ENCODE peak calls at places on chromosomes 2 and 18, in four cellular contexts. One of them, this sample, is unnamed.

GRCh38 chr2:229090231-229090630 is 180.9 kb downstream of the PID1 start:
- DNase-seq in tibial nerve: no peak
- DNase-seq in WTC11: no peak
- DNase-seq in fibroblast of the aortic adventitia: no peak
- DNase-seq in this sample: no peak

GRCh38 chr2:191303349-191304005 is 58.3 kb downstream of the MYO1B start:
- DNase-seq in tibial nerve: no peak
- DNase-seq in WTC11: no peak
- DNase-seq in fibroblast of the aortic adventitia: no peak
- DNase-seq in this sample: no peak

GRCh38 chr2:71004356-71004755 is 9.7 kb upstream of the TEX261 start:
- DNase-seq in tibial nerve: no peak
- DNase-seq in WTC11: no peak
- DNase-seq in fibroblast of the aortic adventitia: no peak
- DNase-seq in this sample: no peak

GRCh38 chr2:119366161-119366648 is 429 bp downstream of the C2orf76 start:
- DNase-seq in tibial nerve: no peak
- DNase-seq in WTC11: no peak
- DNase-seq in fibroblast of the aortic adventitia: peak
- DNase-seq in this sample: no peak

GRCh38 chr18:72360628-72361027 is 183.5 kb downstream of the CBLN2 start:
- DNase-seq in tibial nerve: no peak
- DNase-seq in WTC11: no peak
- DNase-seq in fibroblast of the aortic adventitia: no peak
- DNase-seq in this sample: no peak

GRCh38 chr2:137202310-137202709 is 437.0 kb downstream of the THSD7B start:
- DNase-seq in tibial nerve: no peak
- DNase-seq in WTC11: no peak
- DNase-seq in fibroblast of the aortic adventitia: no peak
- DNase-seq in this sample: no peak

GRCh38 chr18:77106331-77106730 is 26.3 kb downstream of the MBP start:
- DNase-seq in tibial nerve: no peak
- DNase-seq in WTC11: no peak
- DNase-seq in fibroblast of the aortic adventitia: no peak
- DNase-seq in this sample: no peak

GRCh38 chr2:105691942-105692341 is 52.8 kb upstream of the NCK2 start:
- DNase-seq in tibial nerve: no peak
- DNase-seq in WTC11: no peak
- DNase-seq in fibroblast of the aortic adventitia: no peak
- DNase-seq in this sample: no peak

GRCh38 chr18:79402977-79403722 is 7.4 kb downstream of the NFATC1 start:
- DNase-seq in tibial nerve: peak
- DNase-seq in WTC11: no peak
- DNase-seq in fibroblast of the aortic adventitia: peak
- DNase-seq in this sample: peak

GRCh38 chr2:26579025-26579722 is 62.0 kb downstream of the CIB4 start:
- DNase-seq in tibial nerve: no peak
- DNase-seq in WTC11: no peak
- DNase-seq in fibroblast of the aortic adventitia: no peak
- DNase-seq in this sample: no peak

GRCh38 chr2:196171248-196171871 is at the start of gene STK17B:
- DNase-seq in tibial nerve: peak
- DNase-seq in WTC11: peak
- DNase-seq in fibroblast of the aortic adventitia: peak
- DNase-seq in this sample: peak
- TF ChIP-seq CTCF in tibial nerve: no peak
- TF ChIP-seq CTCF in WTC11: no peak
- TF ChIP-seq CTCF in fibroblast of the aortic adventitia: peak
- TF ChIP-seq CTCF in this sample: no peak

DNA sequence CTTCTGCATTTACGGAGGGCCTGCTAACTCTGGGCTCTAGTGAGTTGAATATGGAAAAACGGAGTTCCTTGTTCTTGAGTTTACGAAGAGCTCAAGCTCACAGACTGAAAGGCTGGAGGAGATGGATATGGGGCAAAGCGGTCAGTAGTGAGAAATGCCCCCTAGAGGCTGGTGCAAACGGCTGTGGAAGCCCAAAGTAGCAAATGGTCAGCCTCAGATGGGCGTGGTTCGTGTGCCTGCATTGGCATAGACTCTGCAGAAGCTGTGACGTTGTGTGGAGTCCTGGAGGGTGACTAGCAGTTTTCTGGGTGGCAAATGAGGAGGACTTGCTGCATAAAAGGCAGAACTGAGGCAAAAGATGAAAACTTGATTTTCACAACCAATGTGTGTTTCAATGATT is 93.6 kb upstream of the TWIST2 start:
- DNase-seq in tibial nerve: no peak
- DNase-seq in WTC11: peak
- DNase-seq in fibroblast of the aortic adventitia: no peak
- DNase-seq in this sample: no peak
- TF ChIP-seq CTCF in tibial nerve: no peak
- TF ChIP-seq CTCF in WTC11: no peak
- TF ChIP-seq CTCF in fibroblast of the aortic adventitia: peak
- TF ChIP-seq CTCF in this sample: no peak

DNA sequence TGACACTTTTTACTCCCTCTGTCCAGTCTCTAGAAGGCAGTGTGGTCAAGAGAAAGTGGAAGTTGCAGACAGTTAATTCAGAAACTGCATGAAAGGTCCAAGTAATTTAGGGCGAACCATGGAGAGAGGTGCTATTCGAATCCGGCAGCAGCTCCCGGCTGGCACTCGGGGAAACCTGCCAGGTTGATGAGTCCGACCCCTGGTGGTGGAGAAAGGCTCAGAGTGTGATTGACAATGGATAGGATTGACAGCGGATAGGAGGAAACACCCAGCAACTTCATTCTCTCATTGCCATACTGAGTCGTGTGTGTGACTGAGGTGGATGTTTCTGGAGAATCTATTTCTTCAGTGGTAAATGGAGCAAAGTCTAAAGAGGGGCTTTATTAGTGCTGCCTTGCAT is 101.7 kb downstream of the DCDC2C start:
- DNase-seq in tibial nerve: no peak
- DNase-seq in WTC11: no peak
- DNase-seq in fibroblast of the aortic adventitia: no peak
- DNase-seq in this sample: peak
- TF ChIP-seq CTCF in tibial nerve: no peak
- TF ChIP-seq CTCF in WTC11: no peak
- TF ChIP-seq CTCF in fibroblast of the aortic adventitia: no peak
- TF ChIP-seq CTCF in this sample: peak

GRCh38 chr18:383135-383534 is 115.3 kb upstream of the THOC1 start:
- DNase-seq in tibial nerve: no peak
- DNase-seq in WTC11: no peak
- DNase-seq in fibroblast of the aortic adventitia: no peak
- DNase-seq in this sample: no peak

GRCh38 chr18:388198-388597 is 112.3 kb downstream of the COLEC12 start:
- DNase-seq in tibial nerve: no peak
- DNase-seq in WTC11: no peak
- DNase-seq in fibroblast of the aortic adventitia: no peak
- DNase-seq in this sample: no peak

GRCh38 chr18:389658-390357 is 110.7 kb downstream of the COLEC12 start:
- DNase-seq in tibial nerve: no peak
- DNase-seq in WTC11: peak
- DNase-seq in fibroblast of the aortic adventitia: peak
- DNase-seq in this sample: no peak

GRCh38 chr18:384897-385296 is 115.6 kb downstream of the COLEC12 start:
- DNase-seq in tibial nerve: no peak
- DNase-seq in WTC11: no peak
- DNase-seq in fibroblast of the aortic adventitia: no peak
- DNase-seq in this sample: no peak

DNA sequence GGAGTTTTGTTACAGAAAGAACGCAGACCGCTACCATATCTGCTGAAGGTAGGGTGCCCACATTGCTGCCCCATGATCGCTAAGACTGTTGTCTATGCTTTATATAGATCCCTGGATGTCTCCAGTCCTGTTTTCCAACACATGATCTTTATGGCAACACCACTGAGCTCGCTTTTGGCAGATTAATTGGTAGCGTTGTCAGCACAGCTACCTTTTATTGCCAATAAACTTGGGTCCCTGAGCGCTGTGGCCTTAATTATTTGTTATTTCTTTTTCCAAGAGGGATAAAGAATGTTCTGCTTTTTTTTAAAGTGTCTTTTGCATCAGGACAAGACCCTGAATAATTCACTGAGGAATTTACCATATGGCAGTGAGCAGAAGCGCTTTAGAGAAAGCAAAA is 113.6 kb downstream of the COLEC12 start:
- DNase-seq in tibial nerve: no peak
- DNase-seq in WTC11: no peak
- DNase-seq in fibroblast of the aortic adventitia: no peak
- DNase-seq in this sample: no peak
- TF ChIP-seq CTCF in tibial nerve: no peak
- TF ChIP-seq CTCF in WTC11: no peak
- TF ChIP-seq CTCF in fibroblast of the aortic adventitia: no peak
- TF ChIP-seq CTCF in this sample: no peak

DNA sequence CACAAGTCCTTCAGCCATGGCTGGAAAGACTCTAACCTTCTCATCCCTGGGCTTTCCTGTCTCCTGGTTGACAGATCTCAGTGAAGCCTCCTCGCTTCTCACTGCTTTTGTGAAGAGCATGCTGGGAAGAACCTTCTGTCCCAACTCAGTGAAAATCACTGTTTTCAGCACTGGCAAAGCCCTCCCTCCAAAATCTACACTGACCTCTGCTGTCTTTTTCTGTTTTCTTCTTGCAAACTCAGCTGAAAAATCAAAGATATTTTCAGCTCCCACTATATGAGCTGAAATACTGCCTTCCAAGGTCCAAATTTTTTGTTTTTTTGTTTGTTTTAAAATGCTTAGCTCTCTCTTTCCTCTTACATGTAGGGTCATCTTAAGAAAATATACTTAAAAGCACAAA is 266.2 kb upstream of the AGAP1 start:
- DNase-seq in tibial nerve: no peak
- DNase-seq in WTC11: no peak
- DNase-seq in fibroblast of the aortic adventitia: no peak
- DNase-seq in this sample: no peak
- TF ChIP-seq CTCF in tibial nerve: no peak
- TF ChIP-seq CTCF in WTC11: no peak
- TF ChIP-seq CTCF in fibroblast of the aortic adventitia: no peak
- TF ChIP-seq CTCF in this sample: no peak

DNA sequence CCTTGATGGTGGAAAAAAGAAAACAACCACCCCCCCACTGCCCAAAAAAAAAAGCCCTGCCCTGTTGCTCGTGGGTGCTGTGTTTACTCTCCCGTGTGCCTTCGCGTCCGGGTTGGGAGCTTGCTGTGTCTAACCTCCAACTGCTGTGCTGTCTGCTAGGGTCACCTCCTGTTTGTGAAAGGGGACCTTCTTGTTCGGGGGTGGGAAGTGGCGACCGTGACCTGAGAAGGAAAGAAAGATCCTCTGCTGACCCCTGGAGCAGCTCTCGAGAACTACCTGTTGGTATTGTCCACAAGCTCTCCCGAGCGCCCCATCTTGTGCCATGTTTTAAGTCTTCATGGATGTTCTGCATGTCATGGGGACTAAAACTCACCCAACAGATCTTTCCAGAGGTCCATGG is 28.0 kb downstream of the MAL start:
- DNase-seq in tibial nerve: no peak
- DNase-seq in WTC11: peak
- DNase-seq in fibroblast of the aortic adventitia: no peak
- DNase-seq in this sample: peak
- TF ChIP-seq CTCF in tibial nerve: no peak
- TF ChIP-seq CTCF in WTC11: no peak
- TF ChIP-seq CTCF in fibroblast of the aortic adventitia: no peak
- TF ChIP-seq CTCF in this sample: peak

GRCh38 chr2:98295721-98296414 is 50.4 kb upstream of the CNGA3 start:
- DNase-seq in tibial nerve: no peak
- DNase-seq in WTC11: no peak
- DNase-seq in fibroblast of the aortic adventitia: peak
- DNase-seq in this sample: no peak

GRCh38 chr2:98299506-98299905 is 46.8 kb upstream of the CNGA3 start:
- DNase-seq in tibial nerve: no peak
- DNase-seq in WTC11: no peak
- DNase-seq in fibroblast of the aortic adventitia: no peak
- DNase-seq in this sample: no peak

GRCh38 chr2:98298685-98299180 is 47.5 kb upstream of the CNGA3 start:
- DNase-seq in tibial nerve: no peak
- DNase-seq in WTC11: no peak
- DNase-seq in fibroblast of the aortic adventitia: no peak
- DNase-seq in this sample: no peak

GRCh38 chr2:98296435-98296834 is 49.8 kb upstream of the CNGA3 start:
- DNase-seq in tibial nerve: no peak
- DNase-seq in WTC11: no peak
- DNase-seq in fibroblast of the aortic adventitia: no peak
- DNase-seq in this sample: no peak

GRCh38 chr2:98297817-98298684 is 48.2 kb upstream of the CNGA3 start:
- DNase-seq in tibial nerve: no peak
- DNase-seq in WTC11: peak
- DNase-seq in fibroblast of the aortic adventitia: no peak
- DNase-seq in this sample: no peak
- TF ChIP-seq CTCF in tibial nerve: no peak
- TF ChIP-seq CTCF in WTC11: peak
- TF ChIP-seq CTCF in fibroblast of the aortic adventitia: no peak
- TF ChIP-seq CTCF in this sample: no peak